ENCODE peak calls at places on chromosomes 5 and 9, in seven cellular contexts. Y, W, E, G, T, I and P are unnamed samples.
A peak's percentile ranks its signal among the peaks of the same experiment; 100 is the strongest.

GRCh38 chr5:53397845-53398244 is 82.6 kb upstream of the FST start:
- DNase-seq in Y (no peak), W (no peak), E (no peak), G (no peak), T (peak; percentile 85), I (no peak), P (no peak)

GRCh38 chr9:87527211-87527916 is 29.7 kb downstream of the DAPK1 start:
- DNase-seq in Y (no peak), W (no peak), E (no peak), G (no peak), T (no peak), I (no peak), P (no peak)

GRCh38 chr9:110555971-110556370 is 23.6 kb downstream of the SVEP1 start:
- DNase-seq in Y (no peak), W (peak; percentile 50), E (peak; percentile 80), G (no peak), T (peak; percentile 90), I (peak; percentile 77), P (no peak)

GRCh38 chr5:134247411-134247810 is 21.5 kb upstream of the PPP2CA start:
- DNase-seq in Y (no peak), W (no peak), E (no peak), G (no peak), T (peak; percentile 89), I (no peak), P (no peak)

GRCh38 chr9:120985759-120986353 is 59.3 kb upstream of the TRAF1 start:
- DNase-seq in Y (no peak), W (no peak), E (no peak), G (peak; percentile 42), T (peak; percentile 74), I (no peak), P (no peak)

GRCh38 chr5:95725937-95726810 is 5.0 kb upstream of the RHOBTB3 start:
- DNase-seq in Y (no peak), W (no peak), E (no peak), G (peak; percentile 86), T (peak; percentile 31), I (no peak), P (no peak)

GRCh38 chr9:36023260-36024048 is 13.3 kb upstream of the RECK start:
- DNase-seq in Y (peak; percentile 67), W (peak; percentile 73), E (peak; percentile 73), G (peak; percentile 78), T (peak; percentile 61), I (peak; percentile 53), P (peak; percentile 58)

GRCh38 chr5:36744041-36744677 is 132.4 kb upstream of the NIPBL start:
- DNase-seq in Y (no peak), W (no peak), E (no peak), G (no peak), T (no peak), I (no peak), P (no peak)

GRCh38 chr5:176803943-176804498 is 6.3 kb upstream of the UNC5A start:
- DNase-seq in Y (no peak), W (no peak), E (no peak), G (peak; percentile 46), T (peak; percentile 29), I (no peak), P (no peak)

GRCh38 chr5:35656721-35657120 is 39.1 kb downstream of the SPEF2 start:
- DNase-seq in Y (no peak), W (no peak), E (no peak), G (no peak), T (peak; percentile 20), I (no peak), P (no peak)

GRCh38 chr9:127865645-127866464 is 11.4 kb upstream of the ENG start:
- DNase-seq in Y (peak; percentile 32), W (no peak), E (no peak), G (no peak), T (no peak), I (no peak), P (no peak)

GRCh38 chr9:133125706-133126696 is 5.0 kb upstream of the RALGDS start:
- DNase-seq in Y (no peak), W (peak; percentile 34), E (no peak), G (no peak), T (no peak), I (peak; percentile 65), P (no peak)

GRCh38 chr5:164763211-164763610 is 1257.8 kb downstream of the MAT2B start:
- DNase-seq in Y (no peak), W (no peak), E (no peak), G (no peak), T (peak; percentile 24), I (no peak), P (no peak)

GRCh38 chr5:129244478-129244877 is 149.9 kb downstream of the ISOC1 start:
- DNase-seq in Y (no peak), W (no peak), E (no peak), G (no peak), T (peak; percentile 38), I (no peak), P (no peak)

GRCh38 chr9:137352511-137353222 is 50.6 kb upstream of the NRARP start:
- DNase-seq in Y (no peak), W (no peak), E (no peak), G (no peak), T (no peak), I (peak; percentile 9), P (no peak)

GRCh38 chr9:109171926-109172325 is 4.9 kb upstream of the FRRS1L start:
- DNase-seq in Y (no peak), W (no peak), E (no peak), G (no peak), T (no peak), I (no peak), P (no peak)

GRCh38 chr5:74027732-74028338 is 401.8 kb downstream of the ARHGEF28 start:
- DNase-seq in Y (no peak), W (no peak), E (no peak), G (no peak), T (no peak), I (no peak), P (no peak)

GRCh38 chr9:4970970-4971641 is 14.0 kb upstream of the JAK2 start:
- DNase-seq in Y (peak; percentile 22), W (no peak), E (no peak), G (peak; percentile 63), T (no peak), I (no peak), P (no peak)

GRCh38 chr5:84614907-84615306 is 230.2 kb upstream of the EDIL3 start:
- DNase-seq in Y (no peak), W (no peak), E (no peak), G (no peak), T (no peak), I (no peak), P (no peak)

GRCh38 chr9:129222691-129223218 is 44.7 kb upstream of the IER5L start:
- DNase-seq in Y (no peak), W (no peak), E (no peak), G (no peak), T (no peak), I (no peak), P (no peak)

GRCh38 chr9:78601957-78602565 is 305.1 kb downstream of the PSAT1 start:
- DNase-seq in Y (no peak), W (peak; percentile 52), E (no peak), G (peak; percentile 53), T (peak; percentile 45), I (no peak), P (no peak)

GRCh38 chr5:72749362-72749997 is 67.0 kb upstream of the TNPO1 start:
- DNase-seq in Y (no peak), W (no peak), E (no peak), G (no peak), T (no peak), I (no peak), P (no peak)

GRCh38 chr5:137342764-137343163 is 156.4 kb downstream of the SPOCK1 start:
- DNase-seq in Y (no peak), W (no peak), E (no peak), G (no peak), T (no peak), I (no peak), P (no peak)

GRCh38 chr5:50665091-50665490 is 1.3 kb upstream of the PARP8 start:
- DNase-seq in Y (no peak), W (no peak), E (no peak), G (no peak), T (no peak), I (no peak), P (no peak)

GRCh38 chr9:98698856-98699255 is 9.9 kb downstream of the GABBR2 start:
- DNase-seq in Y (no peak), W (no peak), E (no peak), G (no peak), T (no peak), I (no peak), P (no peak)

DNA sequence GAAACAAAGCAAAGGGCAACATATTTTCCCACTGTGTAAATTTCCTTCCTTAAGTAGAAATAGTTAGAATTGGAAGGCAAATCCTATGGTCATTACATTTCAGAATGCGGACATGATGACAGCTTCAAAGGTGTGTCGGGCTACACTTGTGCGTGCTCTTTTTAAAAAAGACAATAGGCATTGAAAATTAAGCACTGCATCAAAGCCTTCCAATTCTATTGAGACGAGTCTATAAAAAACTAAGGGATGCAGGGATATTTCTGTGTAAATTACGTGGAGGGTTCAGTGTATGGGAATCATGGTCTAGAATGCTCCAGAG is 600.1 kb downstream of the EBF1 start:
- DNase-seq in Y (no peak), W (no peak), E (no peak), G (no peak), T (no peak), I (no peak), P (no peak)
- H3K9me3 ChIP-seq in Y (no peaks in the 10 kb centered on the region), W (no peaks in the 10 kb centered on the region), E (no peaks in the 10 kb centered on the region), G (no peaks in the 10 kb centered on the region), T (peaks cover 8% of the 10 kb centered on the region), I (no peaks in the 10 kb centered on the region), P (no peaks in the 10 kb centered on the region)

GRCh38 chr5:111602817-111603445 is 90.6 kb upstream of the STARD4 start:
- DNase-seq in Y (no peak), W (no peak), E (no peak), G (no peak), T (no peak), I (no peak), P (no peak)
- H3K9me3 ChIP-seq in Y (no peaks in the 10 kb centered on the region), W (no peaks in the 10 kb centered on the region), E (no peaks in the 10 kb centered on the region), G (no peaks in the 10 kb centered on the region), T (no peaks in the 10 kb centered on the region), I (no peaks in the 10 kb centered on the region), P (no peaks in the 10 kb centered on the region)

DNA sequence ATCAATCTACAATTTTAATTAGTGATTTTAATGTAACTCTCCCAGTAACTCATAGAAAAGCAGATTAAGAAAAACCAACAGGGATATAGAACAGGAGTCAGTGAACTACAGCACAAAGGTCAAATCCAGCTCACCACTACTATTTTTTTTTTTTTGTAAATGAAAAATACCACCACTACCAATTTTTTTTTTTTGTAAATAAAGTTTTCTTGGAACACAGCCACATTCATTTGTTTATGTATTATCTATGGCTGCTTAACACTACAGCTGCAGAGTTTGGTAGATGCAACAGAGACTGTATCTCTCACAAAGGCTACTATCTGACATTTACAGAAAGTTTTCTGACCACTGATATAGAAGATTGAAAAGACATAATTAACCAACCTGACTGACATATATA is 11.7 kb downstream of the ZNF510 start:
- DNase-seq in Y (no peak), W (no peak), E (no peak), G (no peak), T (no peak), I (no peak), P (no peak)
- H3K9me3 ChIP-seq in Y (peaks cover 42% of the 10 kb centered on the region), W (no peaks in the 10 kb centered on the region), E (peaks cover 70% of the 10 kb centered on the region), G (no peaks in the 10 kb centered on the region), T (peaks cover 96% of the 10 kb centered on the region), I (peaks cover 59% of the 10 kb centered on the region), P (peaks cover 62% of the 10 kb centered on the region)

DNA sequence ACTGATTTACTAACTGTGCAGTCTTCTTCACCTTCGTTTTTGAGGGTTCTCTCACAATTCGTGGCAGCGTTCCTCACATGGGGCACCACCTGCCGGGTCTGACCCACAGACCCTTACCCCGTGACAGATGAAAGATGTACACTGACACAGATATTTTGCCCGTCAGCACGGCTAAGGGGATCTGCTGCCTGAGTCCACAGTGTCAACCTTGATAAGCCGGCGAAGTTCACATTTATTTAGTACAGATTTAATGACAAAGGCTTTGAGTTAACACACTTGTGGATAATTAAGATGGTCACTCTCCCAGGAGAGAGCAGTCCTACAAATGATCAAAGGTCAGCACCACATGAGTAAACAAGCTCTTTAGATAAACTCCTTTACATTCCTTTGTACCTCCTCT is 15.9 kb upstream of the TEX10 start:
- DNase-seq in Y (no peak), W (no peak), E (no peak), G (no peak), T (no peak), I (no peak), P (no peak)
- H3K9me3 ChIP-seq in Y (no peaks in the 10 kb centered on the region), W (no peaks in the 10 kb centered on the region), E (no peaks in the 10 kb centered on the region), G (no peaks in the 10 kb centered on the region), T (no peaks in the 10 kb centered on the region), I (no peaks in the 10 kb centered on the region), P (no peaks in the 10 kb centered on the region)